ENCODE peak calls at places on chromosomes 12 and 14, in five cellular contexts. One of them, this sample, is unnamed.

GRCh38 chr14:97796511-97796910 is 999.3 kb downstream of the VRK1 start:
- DNase-seq in cardiac muscle cell: no peak
- DNase-seq in RWPE1: no peak
- DNase-seq in caudate nucleus: no peak
- DNase-seq in HepG2: no peak
- DNase-seq in this sample: no peak

GRCh38 chr12:102603021-102603420 is 122.7 kb upstream of the IGF1 start:
- DNase-seq in cardiac muscle cell: no peak
- DNase-seq in RWPE1: no peak
- DNase-seq in caudate nucleus: no peak
- DNase-seq in HepG2: no peak
- DNase-seq in this sample: no peak

GRCh38 chr12:111180830-111181726 is 187.8 kb downstream of the PHETA1 start:
- DNase-seq in cardiac muscle cell: peak
- DNase-seq in RWPE1: no peak
- DNase-seq in caudate nucleus: no peak
- DNase-seq in HepG2: no peak
- DNase-seq in this sample: peak

GRCh38 chr12:48996794-48997718 is 2.1 kb downstream of the DDN start:
- DNase-seq in cardiac muscle cell: peak
- DNase-seq in RWPE1: no peak
- DNase-seq in caudate nucleus: peak
- DNase-seq in HepG2: peak
- DNase-seq in this sample: peak

GRCh38 chr12:105672576-105672975 is 342.1 kb downstream of the C12orf75 start:
- DNase-seq in cardiac muscle cell: peak
- DNase-seq in RWPE1: no peak
- DNase-seq in caudate nucleus: no peak
- DNase-seq in HepG2: no peak
- DNase-seq in this sample: no peak

GRCh38 chr14:89146291-89146690 is 270.7 kb downstream of the FOXN3 start:
- DNase-seq in cardiac muscle cell: no peak
- DNase-seq in RWPE1: no peak
- DNase-seq in caudate nucleus: no peak
- DNase-seq in HepG2: no peak
- DNase-seq in this sample: no peak

GRCh38 chr12:80192087-80192486 is 92.8 kb downstream of the OTOGL start:
- DNase-seq in cardiac muscle cell: no peak
- DNase-seq in RWPE1: no peak
- DNase-seq in caudate nucleus: no peak
- DNase-seq in HepG2: no peak
- DNase-seq in this sample: no peak

GRCh38 chr12:80702889-80703605 is 4.4 kb upstream of the MYF6 start:
- DNase-seq in cardiac muscle cell: peak
- DNase-seq in RWPE1: peak
- DNase-seq in caudate nucleus: peak
- DNase-seq in HepG2: peak
- DNase-seq in this sample: no peak

GRCh38 chr12:5796171-5797091 is 148.6 kb downstream of the ANO2 start:
- DNase-seq in cardiac muscle cell: peak
- DNase-seq in RWPE1: no peak
- DNase-seq in caudate nucleus: no peak
- DNase-seq in HepG2: peak
- DNase-seq in this sample: no peak

GRCh38 chr12:101772019-101772774 is 32.9 kb upstream of the SYCP3 start:
- DNase-seq in cardiac muscle cell: peak
- DNase-seq in RWPE1: no peak
- DNase-seq in caudate nucleus: no peak
- DNase-seq in HepG2: no peak
- DNase-seq in this sample: no peak

GRCh38 chr12:65248656-65249633 is 29.5 kb upstream of the MSRB3 start:
- DNase-seq in cardiac muscle cell: no peak
- DNase-seq in RWPE1: no peak
- DNase-seq in caudate nucleus: no peak
- DNase-seq in HepG2: no peak
- DNase-seq in this sample: no peak

GRCh38 chr14:24978862-24979724 is 70.9 kb downstream of the STXBP6 start:
- DNase-seq in cardiac muscle cell: no peak
- DNase-seq in RWPE1: no peak
- DNase-seq in caudate nucleus: no peak
- DNase-seq in HepG2: peak
- DNase-seq in this sample: no peak

GRCh38 chr12:120720234-120720968 is 5.2 kb upstream of the ACADS start:
- DNase-seq in cardiac muscle cell: peak
- DNase-seq in RWPE1: no peak
- DNase-seq in caudate nucleus: peak
- DNase-seq in HepG2: no peak
- DNase-seq in this sample: peak

GRCh38 chr12:130266751-130267150 is 70.9 kb upstream of the PIWIL1 start:
- DNase-seq in cardiac muscle cell: no peak
- DNase-seq in RWPE1: no peak
- DNase-seq in caudate nucleus: no peak
- DNase-seq in HepG2: no peak
- DNase-seq in this sample: no peak

GRCh38 chr14:99946652-99947489 is 118.4 kb upstream of the EVL start:
- DNase-seq in cardiac muscle cell: peak
- DNase-seq in RWPE1: peak
- DNase-seq in caudate nucleus: no peak
- DNase-seq in HepG2: no peak
- DNase-seq in this sample: no peak

DNA sequence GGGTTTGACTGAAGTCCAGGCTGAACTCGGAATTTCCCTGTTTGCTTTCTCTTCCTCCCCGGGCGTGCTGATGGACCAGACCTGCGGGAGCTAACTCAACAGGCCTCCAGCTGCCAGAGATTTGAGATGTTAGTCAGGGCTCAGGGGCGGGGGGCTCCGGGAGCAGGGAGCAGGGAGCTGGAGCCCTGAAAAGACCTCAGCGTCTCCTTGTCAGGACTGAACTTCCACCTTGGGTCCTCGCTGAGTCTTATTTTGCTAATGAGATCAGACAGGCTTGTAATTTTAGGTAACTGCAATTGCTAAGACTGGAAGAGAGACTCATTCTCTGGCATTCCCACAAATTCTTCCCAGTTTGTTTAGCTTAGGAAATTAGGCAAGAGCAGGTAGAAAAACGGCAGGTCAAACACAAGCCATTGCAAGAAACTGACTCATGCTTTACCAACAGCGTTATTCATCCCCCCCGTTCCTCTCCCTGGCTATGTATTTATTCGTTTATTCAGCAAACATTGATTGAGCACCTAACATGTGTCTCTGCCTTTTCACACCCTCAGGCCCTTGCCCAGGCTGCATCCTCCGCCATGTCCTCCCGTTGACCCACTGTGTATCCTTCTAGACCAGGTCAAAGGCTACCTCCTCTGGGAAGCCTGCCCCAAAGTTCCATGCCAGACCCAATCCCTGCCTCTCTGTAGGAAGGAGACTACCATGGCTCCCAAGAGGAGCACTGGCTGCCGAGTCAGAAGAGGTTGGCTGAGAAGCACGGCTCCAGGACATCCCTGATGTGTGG is 80.4 kb upstream of the DIO3 start:
- DNase-seq in cardiac muscle cell: peak
- DNase-seq in RWPE1: peak
- DNase-seq in caudate nucleus: no peak
- DNase-seq in HepG2: peak
- DNase-seq in this sample: no peak
- H3K27ac ChIP-seq in cardiac muscle cell: no peak
- H3K27ac ChIP-seq in RWPE1: peak
- H3K27ac ChIP-seq in caudate nucleus: no peak
- H3K27ac ChIP-seq in HepG2: no peak
- H3K27ac ChIP-seq in this sample: no peak

GRCh38 chr12:122059203-122059960 is 19.2 kb upstream of the MLXIP start:
- DNase-seq in cardiac muscle cell: no peak
- DNase-seq in RWPE1: no peak
- DNase-seq in caudate nucleus: no peak
- DNase-seq in HepG2: no peak
- DNase-seq in this sample: no peak
- H3K27ac ChIP-seq in cardiac muscle cell: no peak
- H3K27ac ChIP-seq in RWPE1: no peak
- H3K27ac ChIP-seq in caudate nucleus: no peak
- H3K27ac ChIP-seq in HepG2: no peak
- H3K27ac ChIP-seq in this sample: no peak

GRCh38 chr14:63051301-63051700 is 6.0 kb upstream of the KCNH5 start:
- DNase-seq in cardiac muscle cell: no peak
- DNase-seq in RWPE1: no peak
- DNase-seq in caudate nucleus: no peak
- DNase-seq in HepG2: no peak
- DNase-seq in this sample: no peak

GRCh38 chr14:63051966-63052365 is 6.7 kb upstream of the KCNH5 start:
- DNase-seq in cardiac muscle cell: no peak
- DNase-seq in RWPE1: no peak
- DNase-seq in caudate nucleus: no peak
- DNase-seq in HepG2: no peak
- DNase-seq in this sample: no peak

GRCh38 chr14:63046339-63047268 is 1.3 kb upstream of the KCNH5 start:
- DNase-seq in cardiac muscle cell: no peak
- DNase-seq in RWPE1: no peak
- DNase-seq in caudate nucleus: no peak
- DNase-seq in HepG2: peak
- DNase-seq in this sample: no peak

GRCh38 chr14:63045612-63046320 is 508 bp upstream of the KCNH5 start:
- DNase-seq in cardiac muscle cell: peak
- DNase-seq in RWPE1: peak
- DNase-seq in caudate nucleus: peak
- DNase-seq in HepG2: peak
- DNase-seq in this sample: peak

GRCh38 chr14:63050694-63051093 is 5.4 kb upstream of the KCNH5 start:
- DNase-seq in cardiac muscle cell: no peak
- DNase-seq in RWPE1: no peak
- DNase-seq in caudate nucleus: no peak
- DNase-seq in HepG2: no peak
- DNase-seq in this sample: no peak
- H3K27ac ChIP-seq in cardiac muscle cell: no peak
- H3K27ac ChIP-seq in RWPE1: no peak
- H3K27ac ChIP-seq in caudate nucleus: no peak
- H3K27ac ChIP-seq in HepG2: no peak
- H3K27ac ChIP-seq in this sample: no peak

GRCh38 chr12:122837306-122838265 is 2.3 kb downstream of the HIP1R start:
- DNase-seq in cardiac muscle cell: no peak
- DNase-seq in RWPE1: no peak
- DNase-seq in caudate nucleus: no peak
- DNase-seq in HepG2: peak
- DNase-seq in this sample: no peak

GRCh38 chr12:122838841-122839240 is 3.6 kb downstream of the HIP1R start:
- DNase-seq in cardiac muscle cell: no peak
- DNase-seq in RWPE1: no peak
- DNase-seq in caudate nucleus: no peak
- DNase-seq in HepG2: no peak
- DNase-seq in this sample: no peak

GRCh38 chr12:122840580-122841513 is 5.6 kb downstream of the HIP1R start:
- DNase-seq in cardiac muscle cell: no peak
- DNase-seq in RWPE1: peak
- DNase-seq in caudate nucleus: no peak
- DNase-seq in HepG2: no peak
- DNase-seq in this sample: peak

GRCh38 chr12:122841544-122842321 is 6.5 kb downstream of the HIP1R start:
- DNase-seq in cardiac muscle cell: no peak
- DNase-seq in RWPE1: no peak
- DNase-seq in caudate nucleus: peak
- DNase-seq in HepG2: peak
- DNase-seq in this sample: peak

DNA sequence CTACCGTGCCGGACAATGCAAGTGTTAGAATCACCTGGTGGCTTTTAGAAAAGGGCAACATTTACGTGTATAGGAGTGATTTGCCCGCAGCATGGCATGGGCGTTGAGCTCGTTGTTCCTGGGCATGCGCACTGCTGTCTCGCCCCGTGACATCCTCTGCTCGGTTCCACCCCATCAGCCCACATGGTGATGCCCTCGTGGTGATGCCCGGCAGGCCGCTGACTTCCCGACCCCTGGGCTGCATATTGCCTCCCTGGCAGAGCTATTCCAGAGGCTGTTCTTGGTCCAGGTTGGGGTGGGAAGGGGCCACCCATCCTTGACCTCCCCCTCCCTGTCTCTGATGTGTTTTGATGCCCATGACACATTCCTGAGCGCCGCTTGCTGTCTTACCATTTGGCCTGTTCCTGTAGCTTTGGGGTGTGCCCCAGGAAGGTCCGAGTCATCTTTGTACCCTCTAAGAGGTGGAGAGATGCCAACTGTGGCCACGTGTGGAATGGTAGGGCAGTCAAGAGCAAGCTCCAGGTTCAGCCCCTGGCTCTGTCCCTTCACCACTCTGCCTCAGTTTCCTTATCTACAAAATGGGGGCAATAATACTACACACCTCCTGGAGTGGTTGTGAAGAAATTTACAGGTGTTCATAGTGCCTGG is 4.8 kb downstream of the HIP1R start:
- DNase-seq in cardiac muscle cell: no peak
- DNase-seq in RWPE1: no peak
- DNase-seq in caudate nucleus: no peak
- DNase-seq in HepG2: no peak
- DNase-seq in this sample: peak
- H3K27ac ChIP-seq in cardiac muscle cell: no peak
- H3K27ac ChIP-seq in RWPE1: peak
- H3K27ac ChIP-seq in caudate nucleus: peak
- H3K27ac ChIP-seq in HepG2: no peak
- H3K27ac ChIP-seq in this sample: peak

DNA sequence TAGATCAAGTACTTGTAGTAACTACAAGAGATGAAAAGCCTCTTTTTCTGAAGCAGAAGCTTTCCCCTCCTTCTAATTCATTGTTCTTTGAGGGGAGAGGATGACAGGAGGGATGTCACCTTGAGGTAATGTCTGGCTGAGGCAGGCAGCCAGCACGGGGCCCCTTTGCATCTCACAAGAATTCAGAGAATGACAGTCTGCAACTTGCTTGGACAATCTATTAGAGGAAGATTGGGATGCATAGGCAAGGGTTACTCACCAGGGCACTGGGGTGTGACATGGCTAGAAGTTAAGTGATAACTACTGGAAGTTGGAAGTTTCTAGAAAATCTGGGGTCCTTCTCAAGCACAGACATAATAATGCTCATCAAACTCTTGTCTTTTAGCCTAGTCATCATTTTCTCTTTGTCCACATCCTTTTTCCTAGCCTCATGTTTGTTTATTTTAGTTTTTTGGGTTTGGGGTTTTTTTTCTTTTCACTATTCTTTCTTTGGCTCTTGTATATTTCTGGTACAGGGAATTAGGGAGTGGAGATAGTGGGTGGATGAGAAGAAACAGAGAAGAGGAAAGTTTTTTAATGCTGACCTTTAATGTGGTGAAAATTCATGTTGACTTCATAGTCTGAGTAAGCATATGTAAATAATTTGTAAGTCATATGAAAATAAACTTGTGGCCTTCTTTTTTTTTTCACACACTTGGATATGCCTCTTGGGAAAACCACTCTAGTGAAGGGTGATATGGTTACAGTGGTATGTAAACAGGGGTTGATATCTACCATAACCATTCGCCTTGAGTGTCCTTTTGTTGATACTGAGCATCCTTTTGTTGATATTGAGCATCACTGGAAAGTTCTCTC is 55.1 kb downstream of the TTLL5 start:
- DNase-seq in cardiac muscle cell: no peak
- DNase-seq in RWPE1: no peak
- DNase-seq in caudate nucleus: no peak
- DNase-seq in HepG2: no peak
- DNase-seq in this sample: no peak
- H3K27ac ChIP-seq in cardiac muscle cell: no peak
- H3K27ac ChIP-seq in RWPE1: no peak
- H3K27ac ChIP-seq in caudate nucleus: peak
- H3K27ac ChIP-seq in HepG2: no peak
- H3K27ac ChIP-seq in this sample: peak

GRCh38 chr14:44960146-44960545 is 1.6 kb downstream of the KLHL28 start:
- DNase-seq in cardiac muscle cell: peak
- DNase-seq in RWPE1: no peak
- DNase-seq in caudate nucleus: no peak
- DNase-seq in HepG2: no peak
- DNase-seq in this sample: no peak
- H3K27ac ChIP-seq in cardiac muscle cell: peak
- H3K27ac ChIP-seq in RWPE1: no peak
- H3K27ac ChIP-seq in caudate nucleus: no peak
- H3K27ac ChIP-seq in HepG2: no peak
- H3K27ac ChIP-seq in this sample: no peak